ENCODE peak calls at places on chromosomes 2 and 18, in five cellular contexts. G is IMR-90, J is WTC11, N is HepG2, A is K562. B is an unnamed sample.

GRCh38 chr2:77387324-77387723 is 134.9 kb downstream of the LRRTM4 start:
- DNase-seq in G (no peak), J (peak), N (no peak), A (no peak), B (no peak)

GRCh38 chr2:226790436-226790835 is 9.2 kb downstream of the IRS1 start:
- DNase-seq in G (peak), J (no peak), N (no peak), A (no peak), B (no peak)

GRCh38 chr18:50651334-50651733 is 91.4 kb downstream of the MAPK4 start:
- DNase-seq in G (no peak), J (no peak), N (no peak), A (no peak), B (no peak)

GRCh38 chr2:219542931-219543595 is 546 bp downstream of the CHPF start:
- DNase-seq in G (peak), J (no peak), N (peak), A (peak), B (no peak)

GRCh38 chr2:10368491-10369231 is 66.0 kb downstream of the HPCAL1 start:
- DNase-seq in G (no peak), J (no peak), N (peak), A (no peak), B (no peak)

GRCh38 chr2:220279840-220280239 is 652.4 kb downstream of the SLC4A3 start:
- DNase-seq in G (peak), J (no peak), N (no peak), A (no peak), B (no peak)

GRCh38 chr2:215830313-215830712 is 183.0 kb downstream of the MREG start:
- DNase-seq in G (peak), J (no peak), N (peak), A (peak), B (no peak)

GRCh38 chr2:86383844-86384243 is 46.4 kb upstream of the REEP1 start:
- DNase-seq in G (peak), J (no peak), N (no peak), A (no peak), B (no peak)

GRCh38 chr18:75638597-75639467 is 211.3 kb upstream of the SMIM21 start:
- DNase-seq in G (peak), J (no peak), N (no peak), A (no peak), B (no peak)

GRCh38 chr2:55419236-55419513 is 481 bp downstream of the CCDC88A start:
- DNase-seq in G (peak), J (no peak), N (no peak), A (peak), B (peak)

GRCh38 chr2:226953206-226953605 is 117.4 kb downstream of the RHBDD1 start:
- DNase-seq in G (no peak), J (no peak), N (no peak), A (no peak), B (no peak)

GRCh38 chr18:12032786-12033642 is 51.7 kb downstream of the IMPA2 start:
- DNase-seq in G (peak), J (no peak), N (no peak), A (no peak), B (no peak)

GRCh38 chr18:48238206-48238605 is 171.0 kb downstream of the ZBTB7C start:
- DNase-seq in G (no peak), J (no peak), N (no peak), A (no peak), B (no peak)

GRCh38 chr18:37144921-37145320 is 316.0 kb downstream of the KIAA1328 start:
- DNase-seq in G (no peak), J (no peak), N (no peak), A (no peak), B (no peak)

GRCh38 chr18:57009836-57010235 is 137.1 kb upstream of the BOD1L2 start:
- DNase-seq in G (no peak), J (no peak), N (no peak), A (no peak), B (no peak)

GRCh38 chr18:57659463-57660102 is 37.9 kb upstream of the NARS1 start:
- DNase-seq in G (peak), J (no peak), N (no peak), A (peak), B (no peak)

GRCh38 chr2:110737783-110738182 is 5.4 kb downstream of the ACOXL start:
- DNase-seq in G (no peak), J (no peak), N (no peak), A (no peak), B (no peak)

GRCh38 chr2:10353931-10354330 is 51.2 kb downstream of the HPCAL1 start:
- DNase-seq in G (no peak), J (no peak), N (no peak), A (no peak), B (no peak)

GRCh38 chr2:80706541-80706940 is 402.0 kb upstream of the LRRTM1 start:
- DNase-seq in G (no peak), J (no peak), N (no peak), A (no peak), B (no peak)

GRCh38 chr2:168929031-168929430 is 27.9 kb downstream of the G6PC2 start:
- DNase-seq in G (no peak), J (no peak), N (no peak), A (no peak), B (no peak)

GRCh38 chr18:80129672-80130367 is 20.8 kb downstream of the ADNP2 start:
- DNase-seq in G (no peak), J (no peak), N (no peak), A (no peak), B (no peak)

GRCh38 chr2:229153307-229153706 is 117.8 kb downstream of the PID1 start:
- DNase-seq in G (no peak), J (no peak), N (no peak), A (no peak), B (no peak)

GRCh38 chr18:24075731-24076130 is 61.2 kb downstream of the TTC39C start:
- DNase-seq in G (no peak), J (no peak), N (no peak), A (no peak), B (no peak)

GRCh38 chr2:71695235-71696120 is 242.1 kb downstream of the DYSF start:
- DNase-seq in G (no peak), J (no peak), N (no peak), A (no peak), B (no peak)

GRCh38 chr2:71699428-71699827 is 246.1 kb downstream of the DYSF start:
- DNase-seq in G (no peak), J (no peak), N (no peak), A (no peak), B (no peak)

GRCh38 chr2:71694501-71695234 is 241.3 kb downstream of the DYSF start:
- DNase-seq in G (no peak), J (peak), N (no peak), A (no peak), B (no peak)

GRCh38 chr2:71696381-71696780 is 243.0 kb downstream of the DYSF start:
- DNase-seq in G (no peak), J (no peak), N (no peak), A (no peak), B (no peak)

DNA sequence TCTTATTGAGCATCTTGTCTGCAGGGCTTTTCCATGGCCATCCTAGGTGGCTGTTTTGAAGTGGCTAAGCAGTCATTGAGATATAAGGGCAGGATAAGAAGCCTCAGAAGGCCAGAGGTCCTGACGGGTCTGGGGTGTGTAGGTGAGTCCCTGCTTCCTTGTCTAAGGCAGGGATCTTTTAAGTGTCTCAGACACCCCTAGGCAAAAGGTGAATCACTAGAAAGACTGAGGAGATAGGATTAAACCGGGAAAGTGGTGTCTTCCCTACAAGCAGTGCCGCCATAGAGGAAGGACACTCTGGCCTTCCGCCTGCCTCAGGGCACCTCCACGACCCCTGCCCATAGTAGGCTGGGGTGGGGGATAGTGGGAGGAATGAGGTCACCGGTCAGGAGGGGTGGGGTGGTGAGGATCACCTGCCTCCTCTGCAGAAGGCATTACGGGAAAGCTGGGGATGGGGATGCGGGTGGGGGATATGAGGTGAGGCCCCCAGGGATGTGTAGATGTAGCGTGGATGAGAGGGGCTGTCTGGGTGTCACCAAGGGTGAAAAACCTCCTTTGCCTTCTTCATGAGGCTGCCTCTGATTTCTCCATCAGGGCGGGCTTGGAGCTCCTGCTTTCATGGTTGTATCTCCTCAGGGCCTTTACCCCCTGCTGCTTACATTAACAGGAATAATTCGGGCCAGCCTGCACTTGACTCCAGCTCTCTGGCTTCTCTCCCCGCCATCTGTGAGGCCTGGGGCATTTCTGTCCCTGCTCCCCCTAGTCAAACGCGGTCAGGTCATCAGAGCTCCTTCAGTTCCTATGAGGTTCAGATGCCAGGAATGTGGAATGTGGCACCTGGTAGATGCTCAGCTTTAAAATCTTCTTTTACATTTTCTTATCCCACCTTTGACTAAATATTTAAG is 244.0 kb downstream of the DYSF start:
- DNase-seq in G (no peak), J (no peak), N (no peak), A (no peak), B (no peak)
- TF ChIP-seq USF2 in G (no peak), J (no peak), N (no peak), A (no peak), B (no peak)

GRCh38 chr2:105802587-105802986 is 57.9 kb downstream of the NCK2 start:
- DNase-seq in G (no peak), J (no peak), N (no peak), A (no peak), B (no peak)
- TF ChIP-seq USF2 in G (no peak), J (no peak), N (no peak), A (no peak), B (no peak)

GRCh38 chr2:47207614-47208013 is 52.5 kb upstream of the STPG4 start:
- DNase-seq in G (no peak), J (no peak), N (no peak), A (no peak), B (no peak)

GRCh38 chr2:47203996-47204395 is 48.9 kb upstream of the STPG4 start:
- DNase-seq in G (no peak), J (no peak), N (no peak), A (no peak), B (no peak)

GRCh38 chr2:47208852-47209606 is 53.9 kb upstream of the STPG4 start:
- DNase-seq in G (peak), J (no peak), N (peak), A (no peak), B (peak)

GRCh38 chr2:47204691-47205090 is 49.6 kb upstream of the STPG4 start:
- DNase-seq in G (no peak), J (no peak), N (no peak), A (no peak), B (no peak)

GRCh38 chr2:47205576-47206141 is 50.6 kb upstream of the STPG4 start:
- DNase-seq in G (peak), J (no peak), N (no peak), A (peak), B (no peak)
- TF ChIP-seq USF2 in G (no peak), J (no peak), N (no peak), A (no peak), B (no peak)

DNA sequence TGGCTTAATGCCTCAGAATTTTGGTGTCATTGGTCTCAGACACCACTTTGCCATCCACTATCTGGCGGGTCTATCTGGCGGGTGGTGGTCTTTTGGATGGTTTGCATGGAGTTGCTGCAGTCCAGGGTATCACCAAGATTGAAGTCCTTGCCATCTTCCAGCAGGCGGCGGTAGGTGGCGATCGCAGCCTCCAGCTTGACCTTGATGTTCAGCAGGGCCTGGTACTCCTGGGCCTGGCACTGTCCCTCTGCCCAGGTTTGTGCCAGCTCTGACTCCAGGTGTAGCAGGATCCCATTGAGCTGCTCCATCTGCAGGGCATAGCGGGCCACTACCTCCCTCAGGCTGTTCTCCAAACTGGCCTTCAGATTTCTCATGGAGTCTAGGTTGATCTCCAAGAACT is 188.2 kb downstream of the MEMO1 start:
- DNase-seq in G (no peak), J (peak), N (no peak), A (no peak), B (no peak)
- TF ChIP-seq USF2 in G (no peak), J (no peak), N (no peak), A (no peak), B (no peak)

DNA sequence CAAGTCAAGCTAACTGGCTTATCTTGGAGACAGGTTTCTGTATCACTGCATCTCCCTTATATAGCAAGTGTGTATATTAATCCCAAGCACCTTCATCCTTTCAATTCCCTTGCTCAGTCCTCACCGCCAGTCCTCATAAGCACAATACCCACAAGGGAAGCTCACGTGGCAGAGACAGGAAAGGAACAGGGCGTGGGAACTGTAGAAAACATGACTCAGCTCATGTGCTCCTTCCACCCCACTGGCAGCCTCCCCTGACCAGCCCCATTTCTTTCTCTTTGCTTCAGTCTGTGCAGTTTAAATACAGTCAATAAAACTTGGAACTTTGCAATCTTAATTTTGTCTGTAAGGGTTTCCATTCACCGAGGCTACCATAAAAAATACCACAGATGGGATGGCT is 36.5 kb upstream of the CDH19 start:
- DNase-seq in G (no peak), J (no peak), N (no peak), A (no peak), B (no peak)
- TF ChIP-seq USF2 in G (no peak), J (no peak), N (no peak), A (no peak), B (no peak)

DNA sequence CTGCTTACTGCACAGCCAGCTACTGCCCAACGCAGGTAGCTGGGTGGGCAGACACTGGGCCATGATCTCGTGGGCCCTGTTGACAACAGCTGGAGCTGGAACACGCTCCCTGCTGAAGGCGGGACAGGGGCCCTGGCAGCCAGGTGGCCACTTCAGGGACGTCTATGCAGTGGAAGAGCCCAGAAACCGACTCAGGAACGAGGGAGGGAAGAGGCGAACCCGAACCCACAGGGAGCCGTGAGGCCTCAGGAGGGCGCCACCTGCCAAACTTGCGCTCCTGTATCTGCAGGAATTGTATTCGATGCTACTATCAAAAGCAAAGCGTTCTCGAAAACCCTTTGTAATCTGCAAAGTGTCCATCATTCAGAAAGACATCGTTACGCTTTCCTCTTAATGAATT is 198.4 kb downstream of the EIPR1 start:
- DNase-seq in G (no peak), J (peak), N (no peak), A (no peak), B (peak)
- TF ChIP-seq USF2 in G (no peak), J (no peak), N (no peak), A (no peak), B (no peak)

DNA sequence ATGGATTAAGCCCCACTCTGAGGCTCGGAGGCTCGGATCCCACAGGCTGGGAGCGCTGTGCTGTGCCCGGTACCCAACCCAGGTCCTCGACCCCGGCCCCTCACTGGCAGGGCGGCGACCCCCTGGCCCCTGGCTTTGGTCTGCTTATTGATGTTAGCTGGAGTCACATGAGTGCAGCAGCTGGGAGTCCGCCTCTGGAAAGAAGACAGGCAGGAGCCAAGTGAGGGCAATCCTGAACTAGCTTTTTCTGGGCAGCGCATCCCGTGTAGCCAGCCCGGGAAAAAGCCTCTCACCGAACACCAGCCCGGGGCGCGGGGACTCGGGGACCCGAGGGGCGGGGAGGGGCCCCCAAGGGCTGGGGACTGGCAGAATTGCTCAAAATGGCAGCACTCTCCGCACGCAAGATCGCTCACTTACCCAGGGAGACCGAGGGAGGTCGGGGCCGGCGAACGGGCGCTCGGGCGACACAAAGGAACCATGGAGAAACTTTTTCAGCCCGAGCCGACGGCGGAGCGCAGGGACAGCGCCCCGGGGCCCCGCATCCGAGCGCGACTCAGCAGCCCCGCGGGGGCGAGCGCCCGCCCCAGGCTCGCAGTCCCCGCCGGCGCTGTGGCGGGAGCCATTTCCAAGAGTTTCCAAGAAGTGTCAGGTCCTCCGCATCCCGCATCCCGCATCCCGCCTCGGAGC is 566 bp downstream of the TMEM200C start:
- DNase-seq in G (peak), J (peak), N (no peak), A (no peak), B (no peak)
- TF ChIP-seq USF2 in G (no peak), J (peak), N (no peak), A (no peak), B (no peak)

DNA sequence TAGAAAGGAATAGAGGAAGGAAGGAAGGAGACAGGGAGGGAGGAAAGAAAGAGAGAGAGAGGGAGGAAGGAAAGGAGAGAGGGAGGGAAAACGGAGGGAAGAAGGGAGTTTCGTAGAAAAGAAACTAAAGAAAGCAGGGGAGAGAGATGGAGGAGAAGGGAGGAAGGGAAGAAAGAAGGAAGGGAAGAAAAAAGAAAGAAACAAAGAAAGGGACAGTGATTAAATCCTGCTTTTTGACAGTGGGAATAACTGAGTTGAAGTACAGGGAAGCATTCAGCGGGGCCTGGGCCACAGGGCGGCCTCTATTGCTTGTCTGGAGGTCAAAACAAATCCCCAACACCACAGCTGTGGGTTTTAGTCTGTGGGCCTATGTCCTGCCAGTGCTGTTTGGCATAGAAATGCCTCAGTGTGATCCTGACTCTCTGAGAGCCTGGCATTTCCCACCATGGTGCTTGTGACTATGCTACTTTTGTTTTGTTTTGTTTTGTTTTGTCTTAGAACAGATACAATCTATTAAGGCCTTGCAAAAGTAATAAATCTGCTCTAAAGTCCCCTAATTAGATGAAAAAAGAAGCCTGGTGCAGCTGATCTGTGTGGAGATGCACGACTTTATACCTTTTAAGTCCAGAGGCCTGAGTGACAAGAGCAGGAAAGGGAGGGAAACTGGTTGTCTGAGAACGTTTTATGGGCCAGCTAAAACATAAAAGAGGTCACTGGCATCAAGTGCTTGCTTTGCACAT is 40.0 kb downstream of the IL1RL2 start:
- DNase-seq in G (peak), J (no peak), N (no peak), A (no peak), B (no peak)
- TF ChIP-seq USF2 in G (no peak), J (no peak), N (no peak), A (no peak), B (no peak)